ENCODE peak calls at places on chromosomes 16 and 17, in five cellular contexts. C is effector memory CD4-positive, alpha-beta T cell; N is AG04449; M is fibroblast of pulmonary artery; H is neuronal stem cell. W is an unnamed sample.

GRCh38 chr16:31452631-31453106 is 6.6 kb upstream of the ARMC5 start:
- DNase-seq in C (no peak), N (peak; percentile 82), H (no peak), M (peak; percentile 92), W (peak; percentile 83)

GRCh38 chr17:31511176-31511540 is 119.7 kb downstream of the RAB11FIP4 start:
- DNase-seq in N (no peak), M (no peak), H (no peak), C (no peak), W (no peak)

GRCh38 chr16:1770328-1771071 is 843 bp downstream of the NME3 start:
- DNase-seq in C (peak; percentile 28), N (no peak), H (peak; percentile 6), M (peak; percentile 46), W (no peak)

GRCh38 chr17:67554634-67555033 is 163.1 kb upstream of the NOL11 start:
- DNase-seq in C (no peak), N (no peak), M (no peak), H (no peak), W (no peak)

GRCh38 chr16:75059411-75059810 is 57.2 kb downstream of the LDHD start:
- DNase-seq in C (no peak), H (no peak), N (no peak), M (no peak), W (no peak)

GRCh38 chr16:54287018-54287757 is 601 bp upstream of the IRX3 start:
- DNase-seq in N (no peak), C (no peak), H (peak; percentile 32), M (no peak), W (no peak)

GRCh38 chr16:57802635-57803412 is 533 bp upstream of the KIFC3 start:
- DNase-seq in N (no peak), M (peak; percentile 46), H (no peak), C (no peak), W (no peak)

GRCh38 chr17:8994319-8994718 is 27.0 kb upstream of the NTN1 start:
- DNase-seq in H (peak; percentile 54), M (peak; percentile 54), N (no peak), C (peak; percentile 12), W (no peak)

GRCh38 chr16:88527186-88527936 is 42.8 kb upstream of the ZC3H18 start:
- DNase-seq in C (peak; percentile 35), H (peak; percentile 66), M (peak; percentile 50), N (no peak), W (no peak)

GRCh38 chr16:19860146-19861030 is 24.3 kb downstream of the GPRC5B start:
- DNase-seq in N (no peak), H (no peak), C (no peak), M (peak; percentile 42), W (peak; percentile 41)

GRCh38 chr17:78409191-78409621 is 30.8 kb downstream of the PGS1 start:
- DNase-seq in H (no peak), N (no peak), C (no peak), M (no peak), W (no peak)

GRCh38 chr17:78114831-78115723 is 13.5 kb downstream of the TMC6 start:
- DNase-seq in N (no peak), M (no peak), C (no peak), H (no peak), W (no peak)

GRCh38 chr17:8141046-8141445 is 11.2 kb downstream of the PER1 start:
- DNase-seq in H (no peak), N (no peak), M (no peak), C (no peak), W (no peak)

GRCh38 chr16:85514295-85514600 is 98.9 kb upstream of the GSE1 start:
- DNase-seq in H (no peak), M (no peak), N (no peak), C (no peak), W (no peak)

GRCh38 chr16:68230956-68231355 is 5.0 kb downstream of the ESRP2 start:
- DNase-seq in H (no peak), M (no peak), C (no peak), N (no peak), W (no peak)

GRCh38 chr16:1165511-1165910 is 12.6 kb downstream of the CACNA1H start:
- DNase-seq in H (no peak), N (no peak), M (no peak), C (no peak), W (no peak)

DNA sequence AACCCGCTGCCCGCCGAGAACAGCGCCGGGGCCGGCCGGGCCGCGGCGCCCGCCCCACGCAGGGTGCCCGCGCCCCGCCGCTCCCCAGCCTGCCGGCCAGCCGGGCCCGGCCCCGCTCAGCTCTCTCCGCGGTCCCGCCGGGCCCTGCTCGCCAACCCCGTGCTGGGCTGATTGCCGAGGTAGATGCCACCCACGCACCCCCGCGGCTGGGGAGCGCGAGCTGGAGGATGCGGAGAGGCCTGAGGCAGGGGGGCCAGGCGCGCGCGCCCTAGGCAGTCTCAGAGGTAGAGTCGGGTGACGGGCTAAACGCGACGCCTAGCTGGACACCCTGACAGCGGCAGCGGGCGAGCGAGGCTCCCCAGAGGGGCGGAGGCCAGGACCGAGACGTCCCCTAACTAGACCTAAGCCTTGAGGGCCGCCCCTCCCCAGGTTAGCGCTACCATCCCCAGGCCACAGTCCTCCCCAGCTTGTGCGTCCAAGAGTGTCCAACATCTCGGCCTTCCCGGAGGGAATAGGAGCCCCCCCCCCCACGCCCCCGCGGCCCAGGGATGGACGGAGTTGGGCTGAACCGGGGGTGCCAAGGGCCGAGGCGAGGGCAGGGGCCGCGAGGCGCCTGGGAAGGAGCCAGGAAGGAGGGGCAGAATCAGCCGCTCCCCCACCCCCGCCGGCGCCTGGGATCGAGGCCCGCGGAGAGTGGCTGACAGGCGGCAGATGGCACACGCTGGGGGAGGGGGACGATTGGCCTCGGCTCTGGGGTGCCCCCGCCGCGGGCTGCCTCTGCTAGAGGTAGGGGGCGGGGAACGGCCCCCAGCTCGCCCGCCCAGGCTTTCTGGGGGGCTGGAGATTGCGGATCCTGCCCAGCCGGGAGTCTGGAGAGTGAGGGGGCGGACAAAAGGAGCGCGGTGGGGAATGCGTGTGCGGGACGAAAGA is 2.6 kb upstream of the ZNF423 start:
- DNase-seq in N (no peak), H (peak; percentile 58), M (peak; percentile 47), C (no peak), W (peak; percentile 16)
- H3K4me3 ChIP-seq in N (peak overlapping the region; percentile 45), H (peak overlapping the region; percentile 84), M (peak overlapping the region; percentile 53), C (peak overlapping the region; percentile 39), W (peak overlapping the region; percentile 39)

DNA sequence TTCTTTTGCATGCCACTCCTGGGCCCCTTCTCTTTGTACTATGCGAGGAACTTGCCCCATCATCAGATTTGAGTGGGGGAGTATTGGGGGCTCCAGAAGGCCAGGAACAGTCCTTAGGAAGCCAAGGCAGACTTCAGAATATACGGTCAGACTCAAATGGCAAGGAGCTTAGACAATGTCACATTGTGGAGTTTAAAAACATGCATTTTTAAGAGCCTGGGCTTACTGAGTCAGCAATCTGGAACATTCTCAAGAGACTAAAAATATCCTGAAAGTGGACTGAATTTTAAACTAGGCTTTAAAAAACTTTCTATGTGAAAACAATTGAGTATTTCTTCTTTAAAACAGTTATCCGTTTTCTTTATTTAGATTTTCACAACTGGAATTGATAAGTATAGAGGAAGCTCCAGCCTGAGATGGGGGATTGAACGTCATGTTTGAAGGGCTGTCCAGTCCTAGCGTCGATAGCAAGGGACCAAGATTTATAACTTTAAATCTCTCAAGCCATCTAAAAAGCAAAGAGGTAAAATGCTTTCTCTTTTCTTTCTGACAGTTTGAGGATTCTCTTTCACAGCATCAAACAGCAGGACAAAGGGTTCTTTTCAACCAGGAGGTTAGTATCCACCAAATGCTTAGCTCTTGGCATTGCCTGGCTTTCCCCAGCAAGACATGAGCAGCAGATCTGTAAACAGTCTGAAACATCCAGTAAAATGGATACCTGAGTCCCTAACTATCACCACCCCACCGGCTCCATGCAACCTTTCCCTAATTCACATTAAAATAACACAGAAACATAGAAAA is 45.8 kb upstream of the CDRT4 start:
- DNase-seq in M (peak; percentile 37), C (no peak), H (no peak), N (no peak), W (peak; percentile 23)
- H3K4me3 ChIP-seq in M (no peak overlapping the region), C (no peak overlapping the region), H (no peak overlapping the region), N (no peak overlapping the region), W (no peak overlapping the region)

DNA sequence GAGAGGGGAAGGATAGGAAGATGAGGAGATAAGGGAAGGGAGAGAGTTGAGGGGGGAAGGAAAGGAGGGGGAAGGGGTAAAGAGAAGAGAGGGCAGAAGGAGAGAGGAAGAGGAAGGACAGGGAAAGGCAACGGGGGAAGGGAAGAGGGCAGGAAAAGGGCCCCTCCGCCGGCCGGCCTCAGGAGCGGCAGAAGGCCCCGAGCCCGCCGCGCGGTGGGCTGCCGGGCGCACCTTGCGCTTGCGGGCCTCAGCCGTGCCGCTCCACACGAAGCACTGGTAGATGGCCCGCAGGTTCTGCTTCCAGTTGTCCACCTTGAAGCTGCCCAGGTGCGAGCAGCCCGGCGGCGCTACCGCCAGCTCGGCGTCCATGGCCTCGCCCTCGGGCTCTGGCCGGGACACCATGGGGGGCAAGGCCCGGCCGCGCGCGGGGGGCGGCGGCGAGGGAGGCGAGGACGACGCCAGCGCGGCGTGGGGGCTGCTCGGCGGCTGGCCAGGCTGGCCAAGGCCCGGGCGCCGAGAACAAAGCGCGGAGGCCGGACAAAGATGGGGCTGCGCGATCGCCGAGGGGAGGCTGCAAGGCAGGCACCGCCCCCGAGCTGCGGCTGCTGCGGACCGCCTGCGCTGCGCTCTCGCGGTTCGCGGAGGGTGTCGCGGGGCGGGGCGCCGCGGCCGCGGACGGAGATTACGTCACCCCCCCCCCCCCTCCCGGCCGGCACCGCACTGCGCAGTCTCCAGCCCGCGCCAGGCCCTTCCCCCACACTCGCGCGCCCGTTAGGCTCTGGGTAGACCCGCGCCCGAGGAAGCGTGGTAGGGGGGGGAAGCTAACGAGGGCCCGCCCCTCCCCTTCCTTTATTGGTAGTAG is at the start of gene USP22:
- DNase-seq in H (peak; percentile 96), N (no peak), C (no peak), M (no peak), W (no peak)
- H3K4me3 ChIP-seq in H (peak within 1 kb of the TSS; percentile 99), N (peak within 1 kb of the TSS; percentile 85), C (peak within 1 kb of the TSS; percentile 86), M (peak within 1 kb of the TSS; percentile 85), W (peak within 1 kb of the TSS; percentile 95)

GRCh38 chr16:56744996-56745640 is 15.2 kb downstream of the NUP93 start:
- DNase-seq in M (no peak), H (no peak), C (no peak), N (no peak), W (no peak)

GRCh38 chr16:56737539-56737938 is 7.6 kb downstream of the NUP93 start:
- DNase-seq in H (no peak), C (no peak), N (no peak), M (no peak), W (no peak)

GRCh38 chr16:56741399-56741798 is 11.5 kb downstream of the NUP93 start:
- DNase-seq in C (no peak), N (no peak), H (no peak), M (no peak), W (no peak)

GRCh38 chr16:56743840-56744239 is 13.9 kb downstream of the NUP93 start:
- DNase-seq in N (no peak), M (peak; percentile 63), C (no peak), H (no peak), W (peak; percentile 24)

DNA sequence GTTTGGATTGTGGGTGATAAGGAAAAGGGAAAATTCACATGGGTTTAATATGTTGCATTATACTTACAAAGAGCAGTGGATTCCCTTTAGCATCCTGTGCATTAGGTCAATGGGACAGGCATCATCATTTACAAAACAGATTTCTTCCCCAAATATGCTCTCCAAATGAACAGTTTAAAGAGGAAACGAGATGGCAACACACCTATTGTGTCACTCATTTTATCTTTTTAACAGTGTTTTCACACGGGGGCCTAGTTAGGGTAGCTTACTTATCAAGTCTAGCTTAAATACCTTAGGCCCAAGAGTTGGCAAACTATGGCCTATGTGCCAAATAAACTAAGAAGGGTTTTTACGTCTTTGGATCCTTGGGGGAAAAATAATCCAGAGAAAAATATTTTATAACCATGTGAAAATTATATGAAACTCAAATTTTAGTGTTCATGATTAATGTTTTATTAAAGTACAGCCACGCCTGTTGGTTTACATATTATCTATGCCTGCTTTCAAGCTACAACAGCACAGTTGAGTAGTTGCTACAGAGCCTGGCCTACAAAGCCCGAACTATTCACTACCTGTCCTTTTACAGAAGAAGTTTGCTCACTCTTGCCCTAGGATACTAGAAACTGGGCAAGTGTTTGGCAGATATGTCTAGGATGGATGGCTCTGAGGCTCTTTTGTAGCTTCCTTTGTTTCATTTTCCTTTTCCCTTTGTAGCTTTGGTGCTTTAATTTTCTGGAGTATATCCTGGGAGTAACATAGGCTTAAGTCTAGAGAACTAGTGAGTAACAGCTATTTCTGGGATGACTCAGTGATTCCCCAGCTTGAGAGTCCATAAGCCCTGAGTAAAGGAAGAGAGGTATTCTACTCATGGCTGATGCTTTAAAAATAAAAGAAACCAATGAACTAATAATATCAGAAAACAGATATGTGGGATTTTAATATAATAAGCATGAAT is 12.4 kb downstream of the NUP93 start:
- DNase-seq in C (no peak), M (peak; percentile 78), N (peak; percentile 57), H (no peak), W (peak; percentile 49)
- H3K4me3 ChIP-seq in C (no peak overlapping the region), M (no peak overlapping the region), N (peak overlapping the region; percentile 37), H (no peak overlapping the region), W (no peak overlapping the region)